ENCODE peak calls at places on chromosomes 2 and 18, in four cellular contexts. Z is neural progenitor cell, W is keratinocyte, F is mammary epithelial cell. H is an unnamed sample.

GRCh38 chr2:189012373-189012772 is 38.2 kb downstream of the COL3A1 start:
- DNase-seq in F (no peak), W (no peak), Z (no peak), H (no peak)

GRCh38 chr2:5140367-5140766 is 551.8 kb upstream of the SOX11 start:
- DNase-seq in W (no peak), F (peak), Z (no peak), H (no peak)

GRCh38 chr18:10440874-10441273 is 13.6 kb upstream of the APCDD1 start:
- DNase-seq in F (no peak), W (no peak), Z (no peak), H (no peak)

GRCh38 chr2:53559302-53559967 is 208.2 kb upstream of the CHAC2 start:
- DNase-seq in F (peak), Z (no peak), W (peak), H (no peak)

GRCh38 chr18:13221821-13222220 is 3.3 kb downstream of the LDLRAD4 start:
- DNase-seq in W (no peak), Z (no peak), F (no peak), H (no peak)

GRCh38 chr2:180735799-180736198 is 244.6 kb upstream of the UBE2E3 start:
- DNase-seq in F (no peak), Z (no peak), W (no peak), H (no peak)

GRCh38 chr2:10910625-10911024 is 1.1 kb upstream of the KCNF1 start:
- DNase-seq in W (no peak), Z (no peak), F (no peak), H (no peak)

GRCh38 chr18:31942301-31942998 is 478 bp downstream of the TRAPPC8 start:
- DNase-seq in F (peak), Z (peak), W (no peak), H (no peak)

GRCh38 chr18:9803698-9804516 is 81.9 kb upstream of the TXNDC2 start:
- DNase-seq in F (no peak), Z (peak), W (no peak), H (no peak)

GRCh38 chr2:229653551-229653950 is 60.8 kb downstream of the DNER start:
- DNase-seq in F (no peak), W (no peak), Z (no peak), H (no peak)

GRCh38 chr2:218398437-218399390 is 954 bp upstream of the CTDSP1 start:
- DNase-seq in F (peak), W (no peak), Z (peak), H (no peak)

GRCh38 chr18:59839931-59840685 is 59.7 kb upstream of the PMAIP1 start:
- DNase-seq in F (no peak), Z (no peak), W (no peak), H (no peak)

GRCh38 chr2:10559825-10560224 is 111.7 kb upstream of the ODC1 start:
- DNase-seq in Z (no peak), F (no peak), W (no peak), H (no peak)

GRCh38 chr2:145158051-145158586 is 638.2 kb upstream of the ZEB2 start:
- DNase-seq in F (peak), W (no peak), Z (no peak), H (no peak)

GRCh38 chr2:240346753-240347372 is 88.6 kb upstream of the GPC1 start:
- DNase-seq in Z (no peak), F (no peak), W (no peak), H (no peak)

GRCh38 chr2:20050712-20051517 is 513 bp downstream of the LAPTM4A start:
- DNase-seq in Z (peak), W (no peak), F (peak), H (no peak)

GRCh38 chr2:181072486-181072885 is 92.1 kb downstream of the UBE2E3 start:
- DNase-seq in W (no peak), Z (no peak), F (no peak), H (no peak)

GRCh38 chr2:120398961-120399888 is 53.3 kb downstream of the INHBB start:
- DNase-seq in Z (no peak), W (no peak), F (peak), H (no peak)

GRCh38 chr2:72146357-72147302 is 1.0 kb downstream of the CYP26B1 start:
- DNase-seq in Z (peak), W (no peak), F (no peak), H (no peak)

GRCh38 chr18:29594494-29594893 is 1417.6 kb upstream of the CDH2 start:
- DNase-seq in F (no peak), W (no peak), Z (no peak), H (no peak)

GRCh38 chr2:172091626-172092566 is 6.6 kb downstream of the DLX1 start:
- DNase-seq in W (no peak), F (no peak), Z (peak), H (no peak)

GRCh38 chr2:172092716-172093415 is 7.6 kb downstream of the DLX1 start:
- DNase-seq in W (no peak), Z (peak), F (no peak), H (no peak)

GRCh38 chr2:172094319-172095145 is 8.2 kb downstream of the DLX2 start:
- DNase-seq in F (no peak), W (no peak), Z (peak), H (no peak)

GRCh38 chr2:172095146-172095904 is 7.4 kb downstream of the DLX2 start:
- DNase-seq in W (no peak), Z (peak), F (peak), H (no peak)

GRCh38 chr2:172093416-172094318 is 8.4 kb downstream of the DLX1 start:
- DNase-seq in F (no peak), W (no peak), Z (peak), H (peak)
- TF ChIP-seq EZH2 in F (no peak), W (peak), Z (peak), H (no peak)

GRCh38 chr2:86234573-86235131 is 35.4 kb downstream of the MRPL35 start:
- DNase-seq in W (no peak), F (no peak), Z (no peak), H (no peak)
- H3K27ac ChIP-seq in W (no peak), F (no peak), Z (no peak), H (no peak)

DNA sequence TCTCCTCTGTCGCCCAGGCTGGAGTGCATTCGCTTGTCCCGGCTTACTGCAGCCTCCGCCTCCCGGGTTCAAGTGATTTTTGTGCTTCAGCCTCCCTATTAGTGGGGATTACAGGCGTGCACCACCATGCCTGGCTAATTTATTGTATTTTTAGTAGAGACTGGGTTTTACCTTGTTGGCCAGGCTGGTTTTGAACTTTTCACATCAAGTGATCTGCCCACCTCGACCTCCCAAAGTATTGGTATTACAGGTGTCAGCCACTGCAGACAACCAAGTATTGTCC is 1.1 kb downstream of the RPS27A start:
- DNase-seq in Z (no peak), F (no peak), W (no peak), H (no peak)
- H3K9ac ChIP-seq in Z (peak), F (peak), W (peak), H (peak)

GRCh38 chr2:70767699-70768584 is at the start of gene ADD2:
- DNase-seq in F (peak), Z (peak), W (no peak), H (no peak)
- TF ChIP-seq EZH2 in F (peak), Z (peak), W (peak), H (no peak)

GRCh38 chr2:106098081-106098480 is 96.0 kb downstream of the UXS1 start:
- DNase-seq in F (no peak), W (no peak), Z (peak), H (no peak)
- H3K27ac ChIP-seq in F (no peak), W (no peak), Z (no peak), H (no peak)

GRCh38 chr18:35153609-35154273 is 87.1 kb upstream of the ZNF397 start:
- DNase-seq in F (no peak), Z (no peak), W (no peak), H (no peak)
- H3K9ac ChIP-seq in F (no peak), Z (no peak), W (no peak), H (no peak)

DNA sequence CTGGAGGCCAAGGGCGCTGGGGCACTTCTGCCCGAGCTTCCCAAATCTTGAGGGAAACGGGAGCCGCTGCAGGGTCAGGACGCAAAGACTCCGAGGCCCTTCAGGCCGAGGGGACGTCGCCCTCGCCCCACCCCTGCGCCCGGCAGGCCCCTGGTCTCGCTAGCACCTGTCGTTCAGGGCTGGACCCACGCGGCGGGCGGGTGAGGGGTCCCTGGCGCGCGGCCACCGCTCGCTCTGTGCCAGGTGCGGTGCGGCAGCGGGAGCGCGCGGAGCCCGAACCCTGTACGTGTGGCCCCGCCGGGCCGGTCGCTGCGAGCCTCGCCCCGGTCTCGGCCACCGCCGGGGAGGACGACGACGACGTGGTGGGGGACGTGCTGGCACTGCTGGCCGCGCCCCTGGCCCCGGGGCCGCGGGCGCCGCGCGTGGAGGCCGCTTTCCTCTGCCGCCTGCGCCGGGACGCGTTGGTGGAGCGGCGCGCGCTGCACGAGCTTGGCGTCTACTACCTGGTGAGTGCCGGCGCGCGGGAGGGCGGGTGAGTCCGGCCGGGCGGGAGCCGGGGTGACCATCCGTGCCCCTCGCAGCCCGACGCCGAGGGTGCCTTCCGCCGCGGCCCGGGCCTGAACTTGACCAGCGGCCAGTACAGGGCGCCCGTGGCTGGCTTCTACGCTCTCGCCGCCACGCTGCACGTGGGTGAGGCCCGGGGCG is 4.9 kb downstream of the ERFE start:
- DNase-seq in W (no peak), F (no peak), Z (peak), H (no peak)
- TF ChIP-seq EZH2 in W (peak), F (no peak), Z (peak), H (no peak)

GRCh38 chr2:75870133-75870532 is 159.4 kb upstream of the GCFC2 start:
- DNase-seq in F (no peak), W (no peak), Z (peak), H (no peak)
- H3K27ac ChIP-seq in F (no peak), W (no peak), Z (peak), H (no peak)

DNA sequence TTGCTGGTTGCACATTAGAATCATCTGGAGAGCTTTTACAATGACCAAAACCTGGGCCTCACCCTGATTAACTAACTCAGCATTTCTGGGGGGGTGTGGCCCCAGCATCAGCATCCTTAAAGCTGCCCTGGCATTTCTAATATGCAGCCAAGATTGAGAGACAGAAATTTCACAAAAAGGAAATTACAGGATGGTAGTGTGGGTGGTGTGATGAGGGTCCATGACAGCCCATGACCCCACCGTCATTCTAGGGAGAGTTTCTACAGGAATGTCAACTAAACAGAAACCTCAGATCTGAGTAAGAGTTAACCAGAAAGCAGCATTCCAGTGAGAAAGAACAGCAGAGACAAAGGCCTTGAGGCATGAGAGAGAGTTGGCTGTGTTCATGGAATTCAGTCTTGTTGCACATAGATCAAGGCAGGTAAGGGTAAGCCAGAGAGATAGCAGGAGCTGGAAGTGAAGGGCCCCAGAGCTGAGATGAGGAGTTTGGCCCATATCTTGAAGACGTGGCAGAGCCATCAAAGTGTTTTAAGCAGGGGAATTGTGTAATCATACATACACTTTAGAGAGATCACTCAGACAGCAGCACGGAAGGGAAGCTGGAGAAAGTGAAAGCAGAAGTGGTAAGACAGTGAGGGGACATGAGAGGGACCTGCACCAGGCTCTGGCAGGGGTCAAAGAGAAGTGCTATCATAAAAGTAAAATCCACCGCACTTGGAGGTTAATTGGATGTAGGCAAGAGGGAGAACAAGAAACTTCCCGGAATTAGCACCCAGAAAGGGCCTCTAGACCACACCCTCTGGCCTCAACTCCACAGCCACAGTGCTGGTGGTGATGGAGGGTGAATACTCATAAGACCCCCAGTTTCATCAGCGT is 7.8 kb upstream of the TRABD2A start:
- DNase-seq in W (no peak), F (peak), Z (no peak), H (no peak)
- H3K9ac ChIP-seq in W (peak), F (peak), Z (no peak), H (no peak)

GRCh38 chr2:222299926-222300724 is 1.3 kb upstream of the PAX3 start:
- DNase-seq in Z (peak), W (no peak), F (no peak), H (no peak)

GRCh38 chr2:222302178-222303018 is 3.6 kb upstream of the PAX3 start:
- DNase-seq in Z (peak), W (no peak), F (no peak), H (no peak)

GRCh38 chr2:222301296-222301997 is 2.6 kb upstream of the PAX3 start:
- DNase-seq in F (no peak), W (no peak), Z (peak), H (no peak)

GRCh38 chr2:222298311-222299150 is at the start of gene PAX3:
- DNase-seq in W (no peak), F (no peak), Z (peak), H (no peak)

DNA sequence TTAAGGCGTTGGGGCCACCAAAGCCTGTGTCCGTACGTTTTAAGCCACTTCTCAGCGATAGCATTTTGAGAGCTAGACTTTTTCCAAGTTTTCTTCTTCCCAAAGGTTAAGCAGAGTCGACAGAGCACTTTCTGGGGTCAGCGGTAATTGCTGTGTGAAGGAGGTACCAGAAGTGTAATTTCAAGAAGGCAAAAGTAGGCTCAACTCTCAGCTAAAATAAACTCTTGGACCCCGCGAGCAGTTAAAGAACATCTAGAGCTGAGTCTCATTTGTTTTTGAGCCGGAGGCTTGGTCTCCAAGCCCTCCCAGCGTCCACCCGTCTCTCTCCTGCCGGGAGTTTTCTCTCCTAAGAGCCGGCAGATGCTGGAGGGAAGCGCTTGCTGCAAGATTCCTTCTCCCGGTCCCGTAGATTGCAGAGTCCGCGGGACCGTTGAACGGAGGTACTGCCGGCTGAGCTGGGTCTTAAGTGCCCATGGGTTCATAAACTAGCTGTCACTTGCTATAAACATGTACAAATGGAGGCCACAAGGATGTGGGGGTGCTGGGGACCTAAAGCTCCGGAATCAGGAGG is 2.0 kb upstream of the PAX3 start:
- DNase-seq in F (no peak), Z (peak), W (no peak), H (no peak)
- TF ChIP-seq EZH2 in F (no peak), Z (peak), W (peak), H (no peak)